ENCODE peak calls at places on chromosomes 11 and 22, in six cellular contexts. I is GM12878, M is K562, E is H1, Q is GM23338, F is HepG2. T is an unnamed sample.

GRCh38 chr11:113629562-113629961 is 76.5 kb downstream of the TMPRSS5 start:
- DNase-seq in I (no peak), M (no peak), E (peak; percentile 55), Q (no peak), F (no peak), T (no peak)

GRCh38 chr11:77269484-77270123 is 31.9 kb downstream of the GDPD4 start:
- DNase-seq in I (no peak), M (no peak), E (no peak), Q (no peak), F (no peak), T (no peak)

GRCh38 chr11:65386307-65387081 is at the start of gene FRMD8:
- DNase-seq in I (no peak), M (peak; percentile 99), E (peak; percentile 90), Q (peak; percentile 84), F (peak; percentile 60), T (peak; percentile 78)

GRCh38 chr22:27719535-27720227 is 81.9 kb downstream of the MN1 start:
- DNase-seq in I (no peak), M (peak; percentile 62), E (no peak), Q (peak; percentile 29), F (peak; percentile 40), T (no peak)

GRCh38 chr11:76139317-76139716 is 67.0 kb downstream of the WNT11 start:
- DNase-seq in I (no peak), M (no peak), E (no peak), Q (no peak), F (no peak), T (no peak)

GRCh38 chr11:15944460-15944859 is 411.9 kb downstream of the SOX6 start:
- DNase-seq in I (no peak), M (no peak), E (peak; percentile 33), Q (peak; percentile 6), F (no peak), T (no peak)

GRCh38 chr11:79129702-79130101 is 311.1 kb downstream of the TENM4 start:
- DNase-seq in I (no peak), M (no peak), E (no peak), Q (no peak), F (no peak), T (no peak)

GRCh38 chr11:43579171-43579918 is 101.2 kb upstream of the HSD17B12 start:
- DNase-seq in I (no peak), M (peak; percentile 41), E (peak; percentile 86), Q (peak; percentile 85), F (no peak), T (peak; percentile 74)

GRCh38 chr11:100876826-100877545 is 189.9 kb downstream of the ARHGAP42 start:
- DNase-seq in I (no peak), M (no peak), E (no peak), Q (peak; percentile 28), F (no peak), T (no peak)

GRCh38 chr11:64814712-64815187 is 4.4 kb upstream of the MEN1 start:
- DNase-seq in I (peak; percentile 94), M (no peak), E (no peak), Q (no peak), F (peak; percentile 24), T (no peak)

GRCh38 chr22:28819253-28820096 is 19.1 kb upstream of the XBP1 start:
- DNase-seq in I (no peak), M (no peak), E (no peak), Q (no peak), F (peak; percentile 91), T (no peak)

GRCh38 chr22:49152146-49152929 is 675.3 kb downstream of the BRD1 start:
- DNase-seq in I (no peak), M (peak; percentile 14), E (no peak), Q (no peak), F (no peak), T (peak; percentile 54)

GRCh38 chr22:36659762-36660509 is 43.6 kb downstream of the CACNG2 start:
- DNase-seq in I (no peak), M (peak; percentile 85), E (no peak), Q (no peak), F (peak; percentile 91), T (no peak)

GRCh38 chr11:100208207-100208606 is 478.9 kb upstream of the ARHGAP42 start:
- DNase-seq in I (no peak), M (no peak), E (no peak), Q (no peak), F (no peak), T (no peak)

GRCh38 chr11:17786824-17787525 is 52.4 kb downstream of the KCNC1 start:
- DNase-seq in I (no peak), M (no peak), E (no peak), Q (no peak), F (no peak), T (no peak)

GRCh38 chr11:45650166-45651095 is 15.0 kb downstream of the CHST1 start:
- DNase-seq in I (no peak), M (no peak), E (peak; percentile 43), Q (no peak), F (no peak), T (no peak)

GRCh38 chr11:65552413-65552951 is 5.7 kb downstream of the LTBP3 start:
- DNase-seq in I (no peak), M (no peak), E (no peak), Q (peak; percentile 52), F (no peak), T (no peak)

GRCh38 chr11:20966489-20966888 is 297.1 kb downstream of the NELL1 start:
- DNase-seq in I (no peak), M (no peak), E (peak; percentile 52), Q (peak; percentile 82), F (no peak), T (peak; percentile 26)

GRCh38 chr11:10490398-10491232 is 35.6 kb downstream of the AMPD3 start:
- DNase-seq in I (no peak), M (peak; percentile 83), E (no peak), Q (no peak), F (peak; percentile 68), T (no peak)

GRCh38 chr11:103349595-103349994 is 240.4 kb downstream of the DYNC2H1 start:
- DNase-seq in I (no peak), M (no peak), E (no peak), Q (no peak), F (no peak), T (no peak)

GRCh38 chr22:46362221-46362933 is 26.9 kb downstream of the TRMU start:
- DNase-seq in I (no peak), M (no peak), E (no peak), Q (no peak), F (peak; percentile 84), T (no peak)

GRCh38 chr11:63762662-63763505 is 5.7 kb downstream of the ZFTA start:
- DNase-seq in I (no peak), M (no peak), E (peak; percentile 77), Q (peak; percentile 71), F (no peak), T (peak; percentile 64)

GRCh38 chr11:65401073-65401802 is 14.8 kb downstream of the FRMD8 start:
- DNase-seq in I (no peak), M (no peak), E (no peak), Q (peak; percentile 49), F (no peak), T (peak; percentile 45)

GRCh38 chr11:77071671-77072605 is 5.2 kb downstream of the CAPN5 start:
- DNase-seq in I (no peak), M (no peak), E (no peak), Q (no peak), F (no peak), T (no peak)

GRCh38 chr22:40247976-40248375 is 70.3 kb downstream of the TNRC6B start:
- DNase-seq in I (no peak), M (no peak), E (no peak), Q (no peak), F (no peak), T (no peak)

GRCh38 chr11:46519351-46519750 is 74.5 kb downstream of the AMBRA1 start:
- DNase-seq in I (no peak), M (no peak), E (no peak), Q (no peak), F (peak; percentile 63), T (no peak)

GRCh38 chr11:76455331-76455730 is 10.5 kb downstream of the EMSY start:
- DNase-seq in I (no peak), M (no peak), E (no peak), Q (peak; percentile 98), F (no peak), T (peak; percentile 52)

GRCh38 chr11:59102259-59102765 is 4.7 kb upstream of the FAM111B start:
- DNase-seq in I (peak; percentile 74), M (peak; percentile 17), E (peak; percentile 84), Q (peak; percentile 96), F (no peak), T (peak; percentile 86)

GRCh38 chr11:117563556-117563955 is 233.5 kb downstream of the DSCAML1 start:
- DNase-seq in I (no peak), M (no peak), E (no peak), Q (no peak), F (no peak), T (no peak)

GRCh38 chr11:117562111-117562510 is 234.5 kb downstream of the CEP164 start:
- DNase-seq in I (no peak), M (no peak), E (no peak), Q (no peak), F (no peak), T (no peak)

GRCh38 chr11:117564321-117564720 is 232.7 kb downstream of the DSCAML1 start:
- DNase-seq in I (no peak), M (no peak), E (no peak), Q (no peak), F (no peak), T (no peak)

GRCh38 chr11:117559698-117560097 is 232.0 kb downstream of the CEP164 start:
- DNase-seq in I (no peak), M (no peak), E (no peak), Q (peak; percentile 51), F (no peak), T (no peak)

GRCh38 chr11:117560786-117561530 is 233.3 kb downstream of the CEP164 start:
- DNase-seq in I (no peak), M (no peak), E (no peak), Q (no peak), F (no peak), T (no peak)
- TF ChIP-seq CREB1 in I (no peak), M (no peak), E (no peak), Q (no peak), F (no peak), T (no peak)

GRCh38 chr11:88175707-88176066 is 444 bp upstream of the RAB38 start:
- DNase-seq in I (no peak), M (no peak), E (no peak), Q (peak; percentile 26), F (no peak), T (no peak)
- TF ChIP-seq CREB1 in I (no peak), M (no peak), E (no peak), Q (no peak), F (no peak), T (no peak)

DNA sequence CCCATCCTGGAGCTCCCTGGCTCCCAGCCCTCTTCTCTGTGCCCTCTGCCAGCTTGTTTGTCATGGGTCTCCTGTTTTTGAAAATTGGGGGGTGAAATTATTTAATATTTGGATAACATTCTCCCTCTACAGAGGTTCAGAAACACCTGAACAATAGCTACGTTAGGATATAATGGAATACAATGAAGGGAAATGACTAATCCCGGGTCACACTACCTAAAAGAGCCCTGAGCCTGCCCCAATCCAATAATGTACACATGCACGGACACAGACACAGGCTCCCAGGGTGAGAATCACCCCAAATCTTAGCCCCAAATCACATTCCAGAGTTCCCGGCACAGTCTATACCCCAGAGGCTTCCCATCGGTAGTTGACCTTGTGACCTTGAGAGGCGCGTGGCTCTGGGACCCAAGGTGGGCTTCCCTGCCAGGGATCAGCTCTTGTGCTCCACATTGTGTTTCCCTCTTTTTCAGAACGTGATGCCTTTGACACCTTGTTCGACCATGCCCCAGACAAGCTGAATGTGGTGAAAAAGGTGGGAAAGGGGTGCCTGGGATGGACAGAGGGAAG is 135.5 kb downstream of the PARVA start:
- DNase-seq in I (no peak), M (no peak), E (peak; percentile 36), Q (no peak), F (no peak), T (no peak)
- TF ChIP-seq CREB1 in I (no peak), M (no peak), E (no peak), Q (no peak), F (no peak), T (no peak)

GRCh38 chr11:106828976-106829375 is 189.3 kb downstream of the GUCY1A2 start:
- DNase-seq in I (no peak), M (no peak), E (no peak), Q (no peak), F (no peak), T (no peak)
- TF ChIP-seq CREB1 in I (no peak), M (no peak), E (no peak), Q (no peak), F (no peak), T (no peak)

T was measured in WTC11.